ENCODE peak calls at places on chromosomes 13 and 19, in four cellular contexts. E is tibial nerve, O is Panc1, S is iPS DF 6.9. R is an unnamed sample.

GRCh38 chr13:41059466-41059865 is 1.8 kb upstream of the WBP4 start:
- DNase-seq in E (no peak), S (no peak), O (no peak), R (no peak)

GRCh38 chr13:113981201-113981605 is 7.3 kb upstream of the C13orf46 start:
- DNase-seq in O (no peak), E (peak), S (no peak), R (no peak)

GRCh38 chr19:15508035-15508710 is at the start of gene CYP4F22:
- DNase-seq in O (no peak), E (no peak), S (no peak), R (no peak)

GRCh38 chr19:41995959-41996797 is 2.1 kb upstream of the ATP1A3 start:
- DNase-seq in E (no peak), O (no peak), S (no peak), R (peak)

GRCh38 chr19:5254944-5255343 is 85.7 kb downstream of the PTPRS start:
- DNase-seq in E (no peak), O (no peak), S (no peak), R (no peak)

GRCh38 chr13:107767119-107767518 is 448.2 kb downstream of the LIG4 start:
- DNase-seq in O (no peak), E (no peak), S (no peak), R (no peak)

GRCh38 chr13:65336916-65337315 is 1893.2 kb downstream of the PCDH9 start:
- DNase-seq in O (no peak), E (no peak), S (no peak), R (no peak)

GRCh38 chr19:18098891-18099622 is 1.5 kb downstream of the MAST3 start:
- DNase-seq in E (no peak), O (no peak), S (no peak), R (no peak)

GRCh38 chr19:12035220-12036172 is at the start of gene ZNF433:
- DNase-seq in O (no peak), E (peak), S (peak), R (no peak)

GRCh38 chr13:67341406-67341805 is 111.3 kb upstream of the PCDH9 start:
- DNase-seq in E (no peak), S (no peak), O (no peak), R (no peak)

DNA sequence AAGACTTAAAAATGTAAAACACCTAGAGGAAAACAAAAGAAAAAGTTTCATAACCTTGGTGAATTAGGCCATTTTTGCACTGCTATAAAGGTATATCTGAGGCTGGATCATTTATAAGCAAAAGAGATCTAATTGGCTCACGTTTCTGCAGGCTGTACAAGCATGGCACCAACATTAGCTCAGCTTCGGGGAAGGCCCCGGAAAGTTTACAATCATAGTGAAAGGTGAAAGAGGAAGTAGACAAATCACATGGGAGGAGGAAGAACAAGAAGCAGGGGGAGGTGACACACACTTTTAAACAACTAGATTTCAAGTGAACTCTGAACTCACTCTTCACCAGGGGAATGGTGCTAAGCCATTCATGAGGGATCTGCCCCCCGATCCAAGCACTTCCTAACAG is 1358.5 kb upstream of the PCDH9 start:
- DNase-seq in O (no peak), E (no peak), S (no peak), R (no peak)
- H3K4me3 ChIP-seq in O (no peak), E (no peak), S (no peak), R (no peak)

GRCh38 chr19:39125199-39125553 is 410 bp upstream of the PAK4 start:
- DNase-seq in O (no peak), S (no peak), E (no peak), R (no peak)

GRCh38 chr19:39127812-39128510 is 2.4 kb downstream of the PAK4 start:
- DNase-seq in E (no peak), S (no peak), O (no peak), R (no peak)

GRCh38 chr19:39126593-39127187 is 1.1 kb downstream of the PAK4 start:
- DNase-seq in O (no peak), E (no peak), S (no peak), R (peak)

GRCh38 chr19:39125554-39126311 is at the start of gene PAK4:
- DNase-seq in O (peak), E (peak), S (peak), R (peak)

GRCh38 chr19:39126312-39126561 is 651 bp downstream of the PAK4 start:
- DNase-seq in S (no peak), O (no peak), E (no peak), R (no peak)
- H3K4me3 ChIP-seq in S (peak), O (peak), E (peak), R (peak)

GRCh38 chr19:14390548-14390947 is 9.3 kb downstream of the ADGRE5 start:
- DNase-seq in S (no peak), O (no peak), E (no peak), R (no peak)

GRCh38 chr19:14383556-14383897 is 2.3 kb downstream of the ADGRE5 start:
- DNase-seq in E (no peak), O (no peak), S (no peak), R (no peak)

GRCh38 chr19:14381689-14382474 is 638 bp downstream of the ADGRE5 start:
- DNase-seq in E (no peak), S (no peak), O (no peak), R (peak)

GRCh38 chr19:14383898-14384669 is 2.8 kb downstream of the ADGRE5 start:
- DNase-seq in E (no peak), S (no peak), O (no peak), R (no peak)

GRCh38 chr19:14385492-14385891 is 4.2 kb downstream of the ADGRE5 start:
- DNase-seq in S (no peak), O (no peak), E (no peak), R (no peak)
- H3K4me3 ChIP-seq in S (no peak), O (no peak), E (peak), R (no peak)

GRCh38 chr13:94703271-94703670 is 9.1 kb downstream of the SOX21 start:
- DNase-seq in S (no peak), O (no peak), E (no peak), R (no peak)

GRCh38 chr13:94704347-94705080 is 7.8 kb downstream of the SOX21 start:
- DNase-seq in O (no peak), S (no peak), E (no peak), R (no peak)

GRCh38 chr13:94702181-94703041 is 9.9 kb downstream of the SOX21 start:
- DNase-seq in S (no peak), E (no peak), O (no peak), R (no peak)

GRCh38 chr13:94705081-94705751 is 7.1 kb downstream of the SOX21 start:
- DNase-seq in S (no peak), E (no peak), O (no peak), R (no peak)

DNA sequence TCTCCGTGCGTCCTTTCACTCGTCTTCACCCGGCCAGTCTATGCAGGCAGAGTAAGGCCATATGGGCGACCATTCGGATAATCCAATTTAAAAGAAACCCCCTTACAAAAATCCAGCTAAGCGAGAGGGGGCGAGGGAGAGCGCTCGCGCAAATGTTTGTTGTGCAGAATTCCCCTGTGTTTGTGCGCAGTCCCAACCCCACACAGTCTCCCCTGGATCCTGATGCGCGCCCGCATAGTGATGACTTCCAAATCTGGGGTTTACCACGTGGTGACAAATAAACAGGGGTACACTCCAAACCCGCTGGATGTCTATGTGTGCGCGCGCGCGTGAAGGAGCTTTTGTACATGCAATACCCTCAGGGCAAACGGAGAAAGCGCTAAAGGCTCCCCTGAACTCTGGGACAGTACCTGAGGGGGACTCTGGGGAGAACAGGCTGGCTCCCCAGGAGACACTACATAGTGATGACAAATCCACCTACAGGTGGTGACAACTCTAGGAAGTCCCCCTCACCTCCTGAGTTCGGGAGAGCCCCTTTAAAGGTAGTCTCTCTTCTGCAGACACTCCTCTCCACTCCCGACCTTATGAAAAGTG is 8.5 kb downstream of the SOX21 start:
- DNase-seq in O (no peak), S (no peak), E (no peak), R (no peak)
- H3K4me3 ChIP-seq in O (no peak), S (peak), E (no peak), R (no peak)

DNA sequence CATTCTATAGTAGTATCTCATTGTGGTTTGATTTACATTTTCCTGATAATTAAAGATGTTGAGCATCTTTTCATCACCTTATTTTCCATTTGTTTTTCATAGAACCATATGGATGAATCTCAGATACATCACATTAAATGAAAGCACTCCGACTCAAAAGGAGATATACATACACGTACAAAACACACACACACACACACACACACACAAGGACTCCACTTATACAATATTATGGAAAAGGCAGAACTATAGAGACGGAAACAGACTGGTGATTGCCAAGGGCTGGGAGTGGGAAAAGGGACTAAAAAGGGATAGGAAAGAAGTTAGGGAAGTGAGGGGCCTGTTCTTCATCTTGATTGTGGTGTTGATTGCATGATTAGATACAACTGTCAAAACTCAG is 24.3 kb downstream of the ZNF585A start:
- DNase-seq in O (no peak), S (no peak), E (no peak), R (no peak)
- H3K4me3 ChIP-seq in O (no peak), S (no peak), E (no peak), R (no peak)

R was measured in HAP-1.